ENCODE peak calls at places on chromosomes 2 and 18, in eight cellular contexts. A is skeletal muscle cell; V is GM23338; P is hippocampal formation; G is CD8-positive, alpha-beta T cell; N is T-helper 9 cell; Q is HCT116; B is activated naive CD4-positive, alpha-beta T cell treated with anti-CD3 and anti-CD28 coated beads, Interleukin-2, amount 10 ng/mL, durations not matched to agents 7 days and 5 days. W is an unnamed sample.

GRCh38 chr2:25230626-25231311 is 62.4 kb upstream of the POMC start:
- DNase-seq in A (no peak), P (no peak), B (no peak), V (no peak), G (no peak), Q (no peak), N (no peak), W (no peak)

GRCh38 chr2:205683179-205683978 is 1.1 kb downstream of the NRP2 start:
- DNase-seq in A (no peak), G (no peak), P (no peak), N (no peak), V (no peak), B (no peak), Q (no peak), W (no peak)

GRCh38 chr18:52979888-52980287 is 639.9 kb downstream of the DCC start:
- DNase-seq in G (no peak), N (no peak), V (no peak), A (no peak), Q (no peak), B (no peak), P (no peak), W (no peak)

GRCh38 chr2:11930211-11930761 is 183.9 kb downstream of the LPIN1 start:
- DNase-seq in G (no peak), N (no peak), P (no peak), A (no peak), Q (no peak), V (no peak), B (no peak), W (no peak)

GRCh38 chr2:66579494-66579893 is 144.6 kb downstream of the MEIS1 start:
- DNase-seq in V (no peak), Q (no peak), P (no peak), A (no peak), B (no peak), G (no peak), N (no peak), W (no peak)

GRCh38 chr2:231687133-231687852 is 21.0 kb upstream of the PTMA start:
- DNase-seq in B (peak), G (peak), N (peak), P (peak), A (no peak), V (peak), Q (no peak), W (no peak)

GRCh38 chr2:96816836-96817702 is 1.0 kb downstream of the CNNM3 start:
- DNase-seq in Q (no peak), A (no peak), P (no peak), V (peak), B (peak), N (no peak), G (no peak), W (no peak)

GRCh38 chr18:47100214-47100831 is 50.0 kb downstream of the HDHD2 start:
- DNase-seq in B (peak), Q (peak), P (peak), N (peak), A (no peak), G (peak), V (peak), W (peak)

GRCh38 chr2:240629968-240630770 is 4.9 kb downstream of the GPR35 start:
- DNase-seq in Q (no peak), G (no peak), V (no peak), P (no peak), N (no peak), A (no peak), B (peak), W (no peak)

GRCh38 chr2:9740382-9741040 is 102.8 kb upstream of the TAF1B start:
- DNase-seq in G (no peak), P (no peak), A (no peak), N (no peak), V (no peak), Q (no peak), B (no peak), W (no peak)

GRCh38 chr2:55338268-55338667 is 69.2 kb upstream of the MTIF2 start:
- DNase-seq in A (no peak), G (no peak), V (no peak), N (no peak), B (no peak), P (no peak), Q (no peak), W (no peak)

GRCh38 chr2:236177604-236177966 is 9.4 kb upstream of the GBX2 start:
- DNase-seq in P (no peak), Q (peak), V (peak), A (no peak), N (no peak), B (peak), G (no peak), W (no peak)

GRCh38 chr2:22403748-22404147 is 981.2 kb upstream of the KLHL29 start:
- DNase-seq in P (no peak), N (no peak), G (no peak), V (no peak), A (no peak), B (no peak), Q (no peak), W (no peak)

GRCh38 chr18:33839452-33840225 is 261.6 kb downstream of the ASXL3 start:
- DNase-seq in P (peak), G (no peak), A (no peak), Q (peak), B (no peak), V (peak), N (no peak), W (peak)

GRCh38 chr2:84676295-84676694 is 160.0 kb downstream of the DNAH6 start:
- DNase-seq in P (no peak), N (no peak), V (no peak), A (peak), G (no peak), B (no peak), Q (no peak), W (no peak)